ENCODE peak calls at places on chromosome 16, in four cellular contexts. H is cardiac fibroblast, R is transverse colon, P is AG09319. T is an unnamed sample.

GRCh38 chr16:81738831-81739496 is 40.1 kb upstream of the PLCG2 start:
- DNase-seq in R (peak), H (no peak), P (no peak), T (no peak)

GRCh38 chr16:57648125-57648524 is 19.7 kb downstream of the ADGRG1 start:
- DNase-seq in P (no peak), H (no peak), R (no peak), T (no peak)

GRCh38 chr16:31700530-31701388 is 172.8 kb upstream of the ZNF267 start:
- DNase-seq in R (peak), P (no peak), H (peak), T (peak)

GRCh38 chr16:58187092-58187491 is 10.8 kb downstream of the CSNK2A2 start:
- DNase-seq in P (no peak), R (no peak), H (peak), T (no peak)

GRCh38 chr16:782766-783403 is 5.3 kb downstream of the RPUSD1 start:
- DNase-seq in R (no peak), H (no peak), P (no peak), T (no peak)

GRCh38 chr16:22849517-22849916 is 35.6 kb downstream of the HS3ST2 start:
- DNase-seq in H (no peak), R (no peak), P (no peak), T (no peak)

GRCh38 chr16:86382067-86382773 is 128.1 kb upstream of the FOXF1 start:
- DNase-seq in P (no peak), R (no peak), H (no peak), T (no peak)

GRCh38 chr16:10992797-10993196 is 48.4 kb downstream of the CLEC16A start:
- DNase-seq in R (peak), H (peak), P (no peak), T (no peak)

GRCh38 chr16:83100679-83101078 is 473.9 kb downstream of the CDH13 start:
- DNase-seq in R (no peak), P (no peak), H (no peak), T (no peak)

GRCh38 chr16:3951861-3952332 is 71.4 kb upstream of the CREBBP start:
- DNase-seq in R (no peak), P (peak), H (peak), T (no peak)

GRCh38 chr16:3696425-3697218 is 20.7 kb downstream of the TRAP1 start:
- DNase-seq in R (no peak), P (peak), H (peak), T (no peak)

GRCh38 chr16:52492789-52493357 is 54.1 kb downstream of the TOX3 start:
- DNase-seq in P (no peak), H (no peak), R (no peak), T (no peak)

GRCh38 chr16:87461466-87461975 is 31.3 kb downstream of the ZCCHC14 start:
- DNase-seq in P (no peak), R (peak), H (peak), T (peak)

GRCh38 chr16:51638338-51639135 is 487.5 kb upstream of the SALL1 start:
- DNase-seq in R (no peak), P (no peak), H (no peak), T (no peak)

GRCh38 chr16:21611546-21612384 is 12.4 kb downstream of the METTL9 start:
- DNase-seq in H (peak), P (no peak), R (no peak), T (no peak)

GRCh38 chr16:15643453-15644305 is 725 bp upstream of the MARF1 start:
- DNase-seq in R (peak), H (peak), P (no peak), T (peak)

GRCh38 chr16:54135361-54136275 is 151.0 kb downstream of the IRX3 start:
- DNase-seq in H (peak), R (no peak), P (peak), T (no peak)

GRCh38 chr16:67893791-67894399 is 841 bp downstream of the PSKH1 start:
- DNase-seq in P (no peak), R (no peak), H (peak), T (no peak)

GRCh38 chr16:85347213-85347591 is 234.9 kb upstream of the CIBAR2 start:
- DNase-seq in R (no peak), P (no peak), H (no peak), T (peak)
- TF ChIP-seq CTCF in R (peak), P (peak), H (peak), T (peak)

DNA sequence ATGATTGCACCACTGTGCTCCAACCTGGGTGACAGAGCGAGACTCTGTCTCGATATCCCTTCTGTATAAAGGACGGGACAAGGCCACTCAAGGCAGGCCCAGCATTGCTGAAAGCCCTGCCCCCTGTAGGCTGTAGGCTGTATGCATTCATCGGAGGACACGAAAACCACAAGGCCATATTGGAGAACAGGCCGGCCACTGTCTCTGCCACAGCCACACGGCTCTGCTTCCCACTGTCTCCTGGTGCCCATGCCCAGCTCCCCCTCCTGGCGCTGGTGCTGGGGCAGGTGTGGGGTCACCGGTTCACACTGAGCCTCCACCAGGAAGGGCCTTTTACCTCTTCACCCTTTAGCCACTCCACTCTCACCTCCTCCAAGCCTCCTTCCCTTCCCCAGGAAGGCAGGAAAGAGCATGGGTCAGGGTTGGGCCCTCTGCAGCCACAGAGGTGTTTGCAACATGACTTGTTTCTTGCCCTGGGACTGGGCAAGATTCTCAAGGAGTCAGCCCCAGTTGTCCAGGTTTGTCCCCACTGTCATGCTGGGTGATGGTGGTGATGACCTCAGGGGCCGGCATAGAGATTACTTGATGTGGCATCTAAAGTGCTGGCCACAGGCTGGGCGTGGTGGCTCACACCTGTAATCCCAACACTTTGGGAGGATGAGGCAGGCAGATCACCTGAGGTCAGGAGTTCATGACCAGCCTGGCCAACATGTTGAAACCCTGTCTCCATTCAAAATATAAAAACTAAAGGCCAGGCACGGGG is 5.3 kb upstream of the NTN3 start:
- DNase-seq in R (no peak), H (no peak), P (no peak), T (no peak)
- TF ChIP-seq CTCF in R (no peak), H (peak), P (no peak), T (peak)

GRCh38 chr16:35185366-35186044 is 1726.1 kb downstream of the TP53TG3F start:
- DNase-seq in H (no peak), R (no peak), P (no peak), T (no peak)

GRCh38 chr16:35186045-35186759 is 1726.8 kb downstream of the TP53TG3F start:
- DNase-seq in P (no peak), H (no peak), R (no peak), T (no peak)

GRCh38 chr16:35187665-35188225 is 1728.3 kb downstream of the TP53TG3F start:
- DNase-seq in R (no peak), H (no peak), P (no peak), T (no peak)

GRCh38 chr16:35184356-35184870 is 1725.0 kb downstream of the TP53TG3F start:
- DNase-seq in R (no peak), P (no peak), H (no peak), T (no peak)

DNA sequence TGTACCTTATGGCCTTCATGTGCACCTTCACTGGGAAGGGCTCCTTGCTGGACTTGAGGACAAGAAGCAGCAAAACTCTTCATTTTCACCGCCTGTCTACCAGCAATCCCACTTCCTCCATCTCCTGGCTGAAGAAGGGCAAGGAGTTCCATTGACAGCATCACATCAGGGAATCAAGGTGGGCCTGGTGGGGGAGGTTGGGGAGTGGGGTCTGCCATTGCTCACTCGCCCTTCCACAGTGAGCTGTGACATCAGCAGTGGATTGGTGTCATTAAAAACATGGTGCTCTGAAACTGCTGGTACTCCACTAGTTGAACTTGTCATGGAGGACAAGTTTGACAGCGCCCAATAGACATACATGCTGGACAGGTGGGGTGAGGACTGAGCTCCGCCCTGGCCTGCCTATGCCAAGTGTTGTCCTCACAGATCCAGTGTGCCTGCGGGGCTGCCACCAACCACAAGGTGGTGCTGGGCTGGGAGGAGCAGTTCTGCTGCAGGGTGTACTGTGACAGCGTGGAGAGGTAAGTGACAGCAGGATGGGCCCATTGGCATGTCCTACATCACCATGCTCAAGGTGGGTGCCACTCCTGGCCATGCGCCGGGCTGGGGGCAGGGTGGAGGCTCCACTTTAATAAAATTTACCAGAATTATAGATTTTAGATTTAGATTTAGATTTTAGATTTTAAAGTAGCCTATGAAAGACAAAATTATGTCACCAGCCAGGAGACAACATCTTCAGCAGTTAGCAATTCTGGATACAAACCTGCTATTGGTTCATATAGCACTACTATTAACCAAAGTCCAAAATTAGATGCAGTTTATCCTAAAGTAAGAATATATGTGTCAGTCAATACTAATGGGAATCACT is 1729.1 kb downstream of the TP53TG3F start:
- DNase-seq in H (no peak), R (no peak), P (no peak), T (no peak)
- TF ChIP-seq CTCF in H (no peak), R (no peak), P (no peak), T (no peak)

GRCh38 chr16:88811850-88812736 is at the start of gene APRT:
- DNase-seq in P (peak), R (peak), H (peak), T (peak)
- TF ChIP-seq CTCF in P (no peak), R (peak), H (no peak), T (no peak)

DNA sequence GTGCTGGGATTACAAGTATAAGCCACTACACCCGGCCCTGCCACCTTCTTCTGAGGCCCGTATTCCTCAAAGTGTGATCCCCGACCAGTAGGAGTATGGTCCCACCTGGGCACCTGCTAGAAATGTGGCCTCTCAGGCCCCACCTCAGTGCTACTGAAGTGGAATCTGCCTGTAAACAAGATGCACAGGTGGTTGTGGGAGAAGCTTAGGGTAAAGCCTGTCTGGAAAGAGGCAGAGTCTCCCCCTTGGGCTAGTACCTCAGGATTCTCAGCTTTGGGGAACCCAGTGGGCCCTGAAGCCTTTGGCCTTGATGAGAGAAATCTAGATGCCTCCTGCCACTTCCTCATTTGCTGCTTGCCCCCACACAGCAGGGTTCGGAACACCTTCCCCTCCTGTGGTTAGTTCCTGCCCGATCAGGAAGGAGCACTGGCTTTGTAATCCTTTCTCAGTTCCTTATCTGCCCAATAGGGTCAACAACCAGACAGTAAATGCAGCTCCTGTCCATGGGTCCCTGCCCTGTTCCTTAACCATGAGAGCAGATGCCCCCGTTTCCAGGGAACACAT is 25.2 kb downstream of the TK2 start:
- DNase-seq in R (peak), P (no peak), H (no peak), T (no peak)
- TF ChIP-seq CTCF in R (no peak), P (no peak), H (no peak), T (no peak)

DNA sequence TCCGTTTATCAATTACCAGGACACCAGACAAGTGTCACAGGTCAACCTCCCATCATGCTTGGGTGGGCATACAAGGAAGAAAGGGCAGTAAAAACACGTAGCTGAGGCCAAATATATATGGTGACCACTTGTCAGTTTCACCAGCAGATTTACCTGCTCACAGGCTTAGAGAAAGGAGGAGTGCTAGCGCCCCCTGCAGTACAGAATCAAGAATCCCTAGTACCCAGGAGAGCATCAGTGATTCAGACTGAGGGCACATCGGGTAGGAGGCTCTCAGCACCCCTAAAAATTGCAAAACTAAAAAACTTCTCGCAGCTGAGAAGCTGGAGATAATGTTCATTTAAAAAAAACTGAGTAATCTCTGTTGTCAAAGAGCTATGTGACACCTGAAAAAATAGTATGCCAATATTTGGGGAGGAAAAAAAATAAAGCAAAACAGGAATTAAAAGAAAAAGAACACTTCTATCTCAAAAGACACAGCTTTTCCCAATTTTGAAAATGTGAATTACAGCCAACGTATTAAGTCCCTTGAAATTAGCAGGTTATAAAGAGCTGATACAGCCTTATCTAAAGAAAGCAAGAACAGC is 21.2 kb upstream of the MON1B start:
- DNase-seq in R (peak), P (no peak), H (peak), T (peak)
- TF ChIP-seq CTCF in R (peak), P (peak), H (peak), T (peak)

GRCh38 chr16:27234603-27235002 is 31.3 kb downstream of the KDM8 start:
- DNase-seq in P (no peak), H (no peak), R (no peak), T (no peak)

GRCh38 chr16:27236635-27237228 is 31.8 kb downstream of the NSMCE1 start:
- DNase-seq in P (no peak), H (no peak), R (no peak), T (no peak)

GRCh38 chr16:27235055-27235937 is 32.0 kb downstream of the KDM8 start:
- DNase-seq in H (peak), P (peak), R (peak), T (peak)

GRCh38 chr16:27237229-27238015 is 31.1 kb downstream of the NSMCE1 start:
- DNase-seq in P (no peak), H (no peak), R (no peak), T (no peak)

GRCh38 chr16:27235938-27236245 is 32.6 kb downstream of the KDM8 start:
- DNase-seq in H (no peak), R (no peak), P (no peak), T (no peak)
- TF ChIP-seq CTCF in H (no peak), R (no peak), P (no peak), T (no peak)

GRCh38 chr16:73047536-73048291 is at the start of gene ZFHX3:
- DNase-seq in R (peak), H (peak), P (no peak), T (peak)
- TF ChIP-seq CTCF in R (no peak), H (no peak), P (peak), T (no peak)

GRCh38 chr16:72961115-72961832 is 86.7 kb downstream of the ZFHX3 start:
- DNase-seq in P (no peak), R (no peak), H (peak), T (no peak)
- TF ChIP-seq CTCF in P (peak), R (peak), H (peak), T (no peak)

T was measured in nephron progenitor cell.